ENCODE peak calls at places on chromosomes 7 and 10, in seven cellular contexts. One of them, this sample, is unnamed.

GRCh38 chr7:28956608-28957063 is 1.5 kb downstream of the TRIL start:
- DNase-seq in SK-MEL-5: peak; percentile 22
- DNase-seq in prostate gland: peak; percentile 68
- DNase-seq in H4: no peak
- DNase-seq in Calu3: peak; percentile 91
- DNase-seq in B cell: no peak
- DNase-seq in GM19239: no peak
- DNase-seq in this sample: peak; percentile 40

GRCh38 chr7:73971701-73972341 is 56.2 kb upstream of the ELN start:
- DNase-seq in SK-MEL-5: peak; percentile 25
- DNase-seq in prostate gland: no peak
- DNase-seq in H4: no peak
- DNase-seq in Calu3: peak; percentile 28
- DNase-seq in B cell: no peak
- DNase-seq in GM19239: no peak
- DNase-seq in this sample: no peak

GRCh38 chr7:134371536-134371935 is 54.8 kb upstream of the SLC35B4 start:
- DNase-seq in SK-MEL-5: no peak
- DNase-seq in prostate gland: no peak
- DNase-seq in H4: no peak
- DNase-seq in Calu3: no peak
- DNase-seq in B cell: no peak
- DNase-seq in GM19239: no peak
- DNase-seq in this sample: no peak

GRCh38 chr10:86316990-86317389 is 49.6 kb downstream of the GRID1 start:
- DNase-seq in SK-MEL-5: no peak
- DNase-seq in prostate gland: no peak
- DNase-seq in H4: no peak
- DNase-seq in Calu3: no peak
- DNase-seq in B cell: no peak
- DNase-seq in GM19239: no peak
- DNase-seq in this sample: no peak

GRCh38 chr10:68871105-68871711 is 29.9 kb upstream of the DDX50 start:
- DNase-seq in SK-MEL-5: no peak
- DNase-seq in prostate gland: no peak
- DNase-seq in H4: peak; percentile 11
- DNase-seq in Calu3: no peak
- DNase-seq in B cell: no peak
- DNase-seq in GM19239: no peak
- DNase-seq in this sample: no peak

GRCh38 chr7:116528008-116528789 is 3.4 kb downstream of the CAV1 start:
- DNase-seq in SK-MEL-5: peak; percentile 89
- DNase-seq in prostate gland: no peak
- DNase-seq in H4: peak; percentile 75
- DNase-seq in Calu3: no peak
- DNase-seq in B cell: no peak
- DNase-seq in GM19239: no peak
- DNase-seq in this sample: peak; percentile 96

GRCh38 chr7:27606270-27607209 is 56.1 kb downstream of the HIBADH start:
- DNase-seq in SK-MEL-5: no peak
- DNase-seq in prostate gland: peak; percentile 20
- DNase-seq in H4: peak; percentile 97
- DNase-seq in Calu3: no peak
- DNase-seq in B cell: no peak
- DNase-seq in GM19239: no peak
- DNase-seq in this sample: peak; percentile 19

GRCh38 chr7:28533731-28534531 is 121.6 kb downstream of the CREB5 start:
- DNase-seq in SK-MEL-5: peak; percentile 78
- DNase-seq in prostate gland: peak; percentile 36
- DNase-seq in H4: no peak
- DNase-seq in Calu3: no peak
- DNase-seq in B cell: no peak
- DNase-seq in GM19239: no peak
- DNase-seq in this sample: peak; percentile 89

GRCh38 chr7:151125459-151125834 is 39.2 kb downstream of the AGAP3 start:
- DNase-seq in SK-MEL-5: no peak
- DNase-seq in prostate gland: peak; percentile 65
- DNase-seq in H4: no peak
- DNase-seq in Calu3: no peak
- DNase-seq in B cell: no peak
- DNase-seq in GM19239: no peak
- DNase-seq in this sample: no peak

GRCh38 chr7:14698239-14698638 is 204.3 kb downstream of the DGKB start:
- DNase-seq in SK-MEL-5: peak; percentile 46
- DNase-seq in prostate gland: no peak
- DNase-seq in H4: peak; percentile 41
- DNase-seq in Calu3: no peak
- DNase-seq in B cell: no peak
- DNase-seq in GM19239: no peak
- DNase-seq in this sample: no peak

GRCh38 chr10:131858118-131858515 is 42.7 kb upstream of the PPP2R2D start:
- DNase-seq in SK-MEL-5: no peak
- DNase-seq in prostate gland: no peak
- DNase-seq in H4: no peak
- DNase-seq in Calu3: no peak
- DNase-seq in B cell: no peak
- DNase-seq in GM19239: no peak
- DNase-seq in this sample: no peak

GRCh38 chr7:101884671-101885596 is 67.5 kb downstream of the CUX1 start:
- DNase-seq in SK-MEL-5: no peak
- DNase-seq in prostate gland: no peak
- DNase-seq in H4: no peak
- DNase-seq in Calu3: no peak
- DNase-seq in B cell: peak; percentile 45
- DNase-seq in GM19239: peak; percentile 39
- DNase-seq in this sample: no peak

GRCh38 chr7:157276731-157277562 is 59.9 kb upstream of the DNAJB6 start:
- DNase-seq in SK-MEL-5: peak; percentile 28
- DNase-seq in prostate gland: no peak
- DNase-seq in H4: no peak
- DNase-seq in Calu3: no peak
- DNase-seq in B cell: no peak
- DNase-seq in GM19239: no peak
- DNase-seq in this sample: peak; percentile 35

GRCh38 chr7:137579913-137580640 is 236.5 kb upstream of the PTN start:
- DNase-seq in SK-MEL-5: peak; percentile 84
- DNase-seq in prostate gland: no peak
- DNase-seq in H4: peak; percentile 75
- DNase-seq in Calu3: no peak
- DNase-seq in B cell: no peak
- DNase-seq in GM19239: no peak
- DNase-seq in this sample: peak; percentile 96

GRCh38 chr10:121608669-121609190 is 10.5 kb upstream of the FGFR2 start:
- DNase-seq in SK-MEL-5: peak; percentile 13
- DNase-seq in prostate gland: no peak
- DNase-seq in H4: no peak
- DNase-seq in Calu3: peak; percentile 76
- DNase-seq in B cell: no peak
- DNase-seq in GM19239: peak; percentile 69
- DNase-seq in this sample: no peak

GRCh38 chr7:64996305-64996704 is 5.5 kb upstream of the ZNF117 start:
- DNase-seq in SK-MEL-5: no peak
- DNase-seq in prostate gland: no peak
- DNase-seq in H4: no peak
- DNase-seq in Calu3: no peak
- DNase-seq in B cell: no peak
- DNase-seq in GM19239: no peak
- DNase-seq in this sample: no peak

GRCh38 chr10:31345886-31346285 is 26.9 kb downstream of the ZEB1 start:
- DNase-seq in SK-MEL-5: no peak
- DNase-seq in prostate gland: no peak
- DNase-seq in H4: no peak
- DNase-seq in Calu3: no peak
- DNase-seq in B cell: no peak
- DNase-seq in GM19239: no peak
- DNase-seq in this sample: no peak

GRCh38 chr7:142808802-142809583 is 38.2 kb downstream of the PRSS2 start:
- DNase-seq in SK-MEL-5: no peak
- DNase-seq in prostate gland: no peak
- DNase-seq in H4: peak; percentile 80
- DNase-seq in Calu3: peak; percentile 45
- DNase-seq in B cell: peak; percentile 96
- DNase-seq in GM19239: no peak
- DNase-seq in this sample: no peak

GRCh38 chr7:91826377-91826776 is 54.1 kb downstream of the MTERF1 start:
- DNase-seq in SK-MEL-5: no peak
- DNase-seq in prostate gland: no peak
- DNase-seq in H4: no peak
- DNase-seq in Calu3: no peak
- DNase-seq in B cell: no peak
- DNase-seq in GM19239: no peak
- DNase-seq in this sample: peak; percentile 71

This sample was measured in COLO829.